ENCODE peak calls at places on chromosomes 1 and 21, in five cellular contexts. J is A549, I is endothelial cell of umbilical vein, K is GM12878, A is K562. B is an unnamed sample.

GRCh38 chr1:167059045-167059728 is 31.0 kb downstream of the GPA33 start:
- DNase-seq in J (peak; percentile 67), I (peak; percentile 54), K (no peak), A (peak; percentile 74), B (peak; percentile 70)

GRCh38 chr1:78839704-78840277 is 166.7 kb downstream of the ADGRL4 start:
- DNase-seq in J (peak; percentile 29), I (peak; percentile 69), K (no peak), A (peak; percentile 5), B (peak; percentile 40)

GRCh38 chr1:108813326-108813725 is 43.6 kb downstream of the AKNAD1 start:
- DNase-seq in J (no peak), I (no peak), K (no peak), A (no peak), B (no peak)

GRCh38 chr1:211738096-211738708 is 62.8 kb upstream of the NEK2 start:
- DNase-seq in J (no peak), I (no peak), K (no peak), A (no peak), B (no peak)

GRCh38 chr21:44989943-44990780 is 50.3 kb downstream of the SLX9 start:
- DNase-seq in J (no peak), I (no peak), K (no peak), A (no peak), B (no peak)

GRCh38 chr21:45158491-45159423 is 84.4 kb downstream of the ADARB1 start:
- DNase-seq in J (no peak), I (no peak), K (no peak), A (no peak), B (no peak)

GRCh38 chr1:39165049-39165448 is 39.4 kb upstream of the MACF1 start:
- DNase-seq in J (no peak), I (peak; percentile 45), K (no peak), A (no peak), B (no peak)

GRCh38 chr1:160411231-160411630 is 10.9 kb downstream of the VANGL2 start:
- DNase-seq in J (no peak), I (no peak), K (no peak), A (no peak), B (no peak)

GRCh38 chr1:8396912-8397406 is 79.0 kb downstream of the SLC45A1 start:
- DNase-seq in J (peak; percentile 67), I (peak; percentile 71), K (peak; percentile 49), A (peak; percentile 35), B (no peak)

GRCh38 chr1:228376262-228376628 is 30.4 kb downstream of the TRIM11 start:
- DNase-seq in J (peak; percentile 32), I (no peak), K (no peak), A (no peak), B (peak; percentile 40)

DNA sequence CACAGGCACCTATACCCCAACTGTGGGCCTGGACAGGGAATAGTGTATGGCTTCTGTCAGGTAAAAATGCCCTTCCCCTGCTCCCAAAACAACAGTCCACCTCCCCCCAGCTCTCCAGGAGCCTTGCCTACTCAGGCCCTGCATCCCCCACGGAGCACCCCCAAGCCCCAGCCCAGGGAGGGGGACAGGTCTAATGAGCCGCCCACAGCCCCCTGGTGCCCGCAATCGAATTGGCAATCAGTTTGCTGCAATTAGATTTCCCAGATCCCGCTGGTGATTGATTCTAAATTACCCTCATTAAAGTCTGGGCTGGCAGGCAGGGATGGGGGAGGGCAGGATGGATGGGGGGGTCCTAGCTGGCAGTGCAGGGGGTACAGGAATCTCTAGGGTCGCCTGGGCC is 8.1 kb downstream of the SDC3 start:
- DNase-seq in J (no peak), I (no peak), K (no peak), A (no peak), B (no peak)
- TF ChIP-seq CTCF in J (no peak), I (no peak), K (no peak), A (no peak), B (no peak)

DNA sequence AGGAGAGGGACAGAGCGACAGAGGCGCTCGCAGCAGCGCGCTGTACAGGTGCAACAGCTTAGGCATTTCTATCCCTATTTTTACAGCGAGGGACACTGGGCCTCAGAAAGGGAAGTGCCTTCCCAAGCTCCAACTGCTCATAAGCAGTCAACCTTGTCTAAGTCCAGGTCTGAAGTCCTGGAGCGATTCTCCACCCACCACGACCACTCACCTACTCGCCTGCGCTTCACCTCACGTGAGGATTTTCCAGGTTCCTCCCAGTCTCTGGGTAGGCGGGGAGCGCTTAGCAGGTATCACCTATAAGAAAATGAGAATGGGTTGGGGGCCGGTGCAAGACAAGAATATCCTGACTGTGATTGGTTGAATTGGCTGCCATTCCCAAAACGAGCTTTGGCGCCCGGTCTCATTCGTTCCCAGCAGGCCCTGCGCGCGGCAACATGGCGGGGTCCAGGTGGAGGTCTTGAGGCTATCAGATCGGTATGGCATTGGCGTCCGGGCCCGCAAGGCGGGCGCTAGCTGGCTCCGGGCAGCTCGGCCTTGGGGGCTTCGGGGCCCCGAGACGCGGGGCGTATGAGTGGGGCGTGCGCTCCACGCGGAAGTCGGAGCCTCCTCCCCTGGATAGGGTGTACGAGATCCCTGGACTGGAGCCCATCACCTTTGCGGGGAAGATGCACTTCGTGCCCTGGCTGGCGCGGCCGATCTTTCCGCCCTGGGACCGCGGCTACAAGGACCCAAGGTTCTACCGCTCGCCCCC is at the start of the genes CYB5RL and MRPL37:
- DNase-seq in J (peak; percentile 95), I (peak; percentile 97), K (peak; percentile 91), A (peak; percentile 100), B (peak; percentile 96)
- TF ChIP-seq POLR2A in J (peak; percentile 34), I (peak; percentile 83), K (peak; percentile 95), A (peak; percentile 95), B (peak; percentile 77)

DNA sequence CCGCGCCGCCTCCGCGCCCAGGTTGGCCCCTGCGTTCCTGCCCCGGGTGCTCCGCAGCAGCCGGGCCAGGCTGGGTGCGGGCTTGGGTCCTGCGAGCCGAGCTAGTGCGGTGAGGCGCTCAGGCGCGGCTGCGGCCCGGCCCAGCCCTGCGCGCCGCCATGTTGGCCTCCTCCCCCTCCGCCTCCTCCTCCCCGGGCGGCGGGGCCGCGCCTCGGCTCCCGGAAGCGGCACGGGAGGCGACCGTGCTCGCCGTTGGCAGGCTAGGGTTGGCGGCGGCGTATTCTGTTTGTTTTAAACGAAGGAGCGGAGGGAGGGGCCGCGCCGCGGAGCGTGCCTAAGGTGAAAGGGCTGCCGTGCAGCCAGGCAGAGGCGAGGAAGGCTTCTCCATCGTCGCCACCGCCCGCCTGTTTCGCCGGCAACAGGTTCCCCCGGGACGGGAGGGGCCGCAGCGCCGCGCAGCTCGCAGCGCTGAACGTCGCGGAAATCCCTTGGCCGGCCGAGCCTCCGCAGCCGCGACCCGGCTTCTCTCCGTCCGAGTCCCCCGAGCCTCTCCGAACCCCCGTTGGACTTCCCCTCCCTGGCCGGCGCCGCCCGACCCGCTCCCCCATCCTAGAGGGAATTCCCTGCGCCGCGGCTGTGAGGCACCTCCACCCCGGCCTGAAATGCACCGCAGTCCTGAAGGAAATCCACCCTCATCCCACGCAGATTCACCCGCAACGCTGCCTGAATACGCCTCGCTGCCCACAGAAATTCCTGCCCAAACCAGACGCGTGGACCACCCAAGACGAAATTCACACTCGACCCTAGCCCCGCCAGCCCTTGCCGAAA is at the start of gene USP24:
- DNase-seq in J (peak; percentile 77), I (peak; percentile 69), K (no peak), A (peak; percentile 90), B (peak; percentile 86)
- TF ChIP-seq MYC in J (no peak), I (no peak), K (no peak), A (peak; percentile 32), B (peak; percentile 58)

GRCh38 chr1:27109103-27109822 is 45.7 kb downstream of the SLC9A1 start:
- DNase-seq in J (peak; percentile 52), I (no peak), K (no peak), A (peak; percentile 63), B (peak; percentile 72)
- TF ChIP-seq CTCF in J (peak; percentile 24), I (peak; percentile 26), K (peak; percentile 39), A (peak; percentile 86), B (peak; percentile 55)

DNA sequence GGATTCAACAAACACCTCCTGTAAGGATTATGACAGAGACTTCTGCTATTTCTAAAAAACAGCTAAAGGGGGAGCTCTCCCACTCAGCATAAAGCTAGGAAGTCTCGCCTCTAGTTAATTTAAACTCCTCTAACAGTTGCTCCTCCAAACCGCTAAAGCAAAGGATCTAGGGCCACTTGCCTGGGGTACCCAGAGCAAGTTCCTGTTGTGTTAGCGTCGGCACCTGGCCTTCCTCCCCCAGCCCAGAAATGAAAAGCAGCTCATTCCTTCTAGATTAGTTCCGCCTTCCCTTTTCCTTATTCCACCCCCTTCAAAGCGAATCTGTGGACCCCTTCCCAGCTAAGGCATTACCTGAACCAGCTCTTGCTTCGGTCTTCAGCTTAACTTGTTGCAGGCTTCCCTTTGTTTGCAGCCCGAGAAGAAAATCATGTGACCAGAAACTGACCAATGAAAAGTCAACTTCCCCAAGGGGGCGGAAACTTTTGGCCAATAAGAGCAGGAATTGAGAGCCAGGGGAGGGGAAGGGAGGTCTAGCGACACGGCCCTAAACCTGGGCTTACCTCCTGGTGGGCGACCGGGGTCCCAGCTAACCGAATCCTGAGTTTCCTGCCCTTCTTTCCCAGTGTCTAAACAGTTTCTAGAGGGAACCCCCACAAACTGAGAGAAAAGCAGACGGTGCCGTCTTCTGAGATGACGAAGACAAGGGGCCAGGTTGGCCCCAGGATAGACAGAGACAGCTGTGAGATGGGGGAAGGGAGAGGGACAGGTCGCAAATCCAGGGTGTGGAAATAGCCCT is at the start of gene PBXIP1:
- DNase-seq in J (peak; percentile 87), I (peak; percentile 98), K (peak; percentile 92), A (peak; percentile 97), B (peak; percentile 90)
- TF ChIP-seq POLR2A in J (no peak), I (no peak), K (peak; percentile 68), A (no peak), B (peak; percentile 47)